ENCODE peak calls at places on chromosomes 4 and X, in six cellular contexts. Y is astrocyte, L is foreskin melanocyte, X is transverse colon, F is NCI-H510A, I is IMR-90. B is an unnamed sample.

GRCh38 chr4:153143527-153144348 is 60.5 kb upstream of the TRIM2 start:
- DNase-seq in Y (peak; percentile 74), L (no peak), X (peak; percentile 29), F (no peak), I (peak; percentile 65), B (no peak)

GRCh38 chrX:41449615-41450014 is 2.5 kb downstream of the NYX start:
- DNase-seq in Y (peak; percentile 28), L (no peak), X (no peak), F (no peak), I (peak; percentile 24), B (no peak)

GRCh38 chrX:136495043-136495442 is 2.3 kb upstream of the HTATSF1 start:
- DNase-seq in Y (no peak), L (no peak), X (no peak), F (no peak), I (no peak), B (no peak)

GRCh38 chr4:69707807-69708206 is 52.6 kb downstream of the SULT1B1 start:
- DNase-seq in Y (no peak), L (no peak), X (no peak), F (no peak), I (no peak), B (no peak)

GRCh38 chrX:6184900-6185515 is 43.7 kb downstream of the NLGN4X start:
- DNase-seq in Y (peak; percentile 71), L (peak; percentile 4), X (peak; percentile 7), F (no peak), I (no peak), B (no peak)

GRCh38 chrX:149198980-149199732 is 305.9 kb downstream of the IDS start:
- DNase-seq in Y (no peak), L (no peak), X (no peak), F (no peak), I (no peak), B (no peak)

GRCh38 chr4:73948990-73949706 is 32.7 kb downstream of the PF4 start:
- DNase-seq in Y (no peak), L (no peak), X (no peak), F (no peak), I (no peak), B (no peak)

GRCh38 chr4:79875500-79875899 is 197.5 kb downstream of the ANTXR2 start:
- DNase-seq in Y (no peak), L (no peak), X (no peak), F (no peak), I (no peak), B (no peak)

GRCh38 chr4:174156239-174156826 is 127.1 kb downstream of the FBXO8 start:
- DNase-seq in Y (peak; percentile 9), L (no peak), X (no peak), F (peak; percentile 16), I (peak; percentile 38), B (no peak)

GRCh38 chr4:37451646-37452045 is 207.1 kb downstream of the NWD2 start:
- DNase-seq in Y (no peak), L (no peak), X (no peak), F (no peak), I (no peak), B (no peak)

GRCh38 chr4:101355767-101356702 is 8.7 kb upstream of the PPP3CA start:
- DNase-seq in Y (peak; percentile 91), L (peak; percentile 77), X (no peak), F (no peak), I (peak; percentile 92), B (no peak)

GRCh38 chr4:151657896-151658295 is 102.9 kb downstream of the GATB start:
- DNase-seq in Y (no peak), L (no peak), X (no peak), F (no peak), I (no peak), B (no peak)

GRCh38 chr4:139933541-139933940 is 220.4 kb downstream of the MAML3 start:
- DNase-seq in Y (no peak), L (no peak), X (no peak), F (no peak), I (no peak), B (no peak)

GRCh38 chr4:10074767-10075105 is 41.9 kb downstream of the WDR1 start:
- DNase-seq in Y (peak; percentile 53), L (no peak), X (no peak), F (no peak), I (peak; percentile 70), B (no peak)

GRCh38 chrX:87664381-87664780 is 146.8 kb downstream of the KLHL4 start:
- DNase-seq in Y (no peak), L (no peak), X (no peak), F (no peak), I (peak; percentile 8), B (no peak)

B was measured in activated T-helper 9 cell treated with anti-CD3 and anti-CD28 coated beads, Interleukin-2, amount 50 U/mL, for 16 hours.